ENCODE peak calls at places on chromosome 14, in four cellular contexts. W is H54, I is ACHN, Q is spleen. L is an unnamed sample.

GRCh38 chr14:22387776-22388241 is 201.2 kb downstream of the DAD1 start:
- DNase-seq in W (no peak), I (no peak), Q (no peak), L (no peak)

GRCh38 chr14:35213869-35214387 is 78.3 kb upstream of the PSMA6 start:
- DNase-seq in W (peak), I (peak), Q (no peak), L (no peak)

GRCh38 chr14:31269599-31270195 is 62.1 kb upstream of the HECTD1 start:
- DNase-seq in W (no peak), I (no peak), Q (no peak), L (no peak)

GRCh38 chr14:103736546-103737431 is 21.2 kb downstream of the ZFYVE21 start:
- DNase-seq in W (no peak), I (no peak), Q (peak), L (peak)

GRCh38 chr14:72774141-72774540 is 119.8 kb downstream of the DPF3 start:
- DNase-seq in W (no peak), I (no peak), Q (no peak), L (no peak)

GRCh38 chr14:51094282-51094821 is 553 bp downstream of the TRIM9 start:
- DNase-seq in W (no peak), I (peak), Q (peak), L (no peak)

GRCh38 chr14:105536691-105537579 is 10.6 kb downstream of the TMEM121 start:
- DNase-seq in W (no peak), I (no peak), Q (no peak), L (peak)

GRCh38 chr14:104863923-104864266 is 1.2 kb upstream of the CEP170B start:
- DNase-seq in W (no peak), I (no peak), Q (peak), L (no peak)

GRCh38 chr14:96792003-96792402 is 5.2 kb upstream of the VRK1 start:
- DNase-seq in W (no peak), I (peak), Q (no peak), L (no peak)

GRCh38 chr14:77052281-77053044 is 24.0 kb upstream of the IRF2BPL start:
- DNase-seq in W (no peak), I (no peak), Q (no peak), L (no peak)

GRCh38 chr14:105882626-105883025 is 356.2 kb downstream of the TMEM121 start:
- DNase-seq in W (no peak), I (no peak), Q (peak), L (peak)

GRCh38 chr14:95314609-95315008 is 5.1 kb downstream of the CLMN start:
- DNase-seq in W (peak), I (peak), Q (no peak), L (peak)

GRCh38 chr14:22955702-22956575 is 951 bp downstream of the HAUS4 start:
- DNase-seq in W (no peak), I (no peak), Q (no peak), L (no peak)

GRCh38 chr14:105927661-105928060 is 401.3 kb downstream of the TMEM121 start:
- DNase-seq in W (no peak), I (no peak), Q (peak), L (peak)

GRCh38 chr14:33590891-33591630 is 359.8 kb downstream of the EGLN3 start:
- DNase-seq in W (no peak), I (no peak), Q (no peak), L (no peak)

GRCh38 chr14:68538641-68539040 is 254.2 kb downstream of the ZFP36L1 start:
- DNase-seq in W (no peak), I (no peak), Q (no peak), L (no peak)

GRCh38 chr14:65142429-65142828 is 40.1 kb upstream of the MAX start:
- DNase-seq in W (no peak), I (no peak), Q (no peak), L (no peak)

GRCh38 chr14:31207746-31208545 is at the start of gene HECTD1:
- DNase-seq in W (peak), I (peak), Q (no peak), L (no peak)

GRCh38 chr14:36852853-36853634 is 191.4 kb downstream of the PAX9 start:
- DNase-seq in W (no peak), I (no peak), Q (no peak), L (no peak)

GRCh38 chr14:106605548-106606448 is 1079.4 kb downstream of the TMEM121 start:
- DNase-seq in W (peak), I (no peak), Q (peak), L (no peak)